ENCODE peak calls at places on chromosomes 4 and X, in four cellular contexts. N, U, M and A are unnamed samples.

GRCh38 chrX:46715521-46715920 is 43.4 kb downstream of the SLC9A7 start:
- DNase-seq in N (no peak), U (no peak), M (no peak), A (no peak)

GRCh38 chr4:130738233-130738632 is 1642.3 kb downstream of the C4orf33 start:
- DNase-seq in N (no peak), U (no peak), M (no peak), A (no peak)

GRCh38 chrX:45187731-45188130 is 12.9 kb downstream of the DIPK2B start:
- DNase-seq in N (no peak), U (no peak), M (no peak), A (no peak)

GRCh38 chrX:111329370-111329769 is 59.1 kb upstream of the CAPN6 start:
- DNase-seq in N (no peak), U (no peak), M (no peak), A (no peak)

GRCh38 chrX:40040686-40041461 is 56.9 kb downstream of the BCOR start:
- DNase-seq in N (no peak), U (no peak), M (no peak), A (no peak)

GRCh38 chrX:53184836-53185235 is 40.2 kb downstream of the KDM5C start:
- DNase-seq in N (peak; percentile 76), U (no peak), M (no peak), A (no peak)

GRCh38 chrX:70134116-70134477 is 850 bp downstream of the IGBP1 start:
- DNase-seq in N (peak; percentile 15), U (no peak), M (no peak), A (peak; percentile 3)

GRCh38 chrX:153507484-153508178 is 9.8 kb upstream of the ATP2B3 start:
- DNase-seq in N (peak; percentile 59), U (peak; percentile 93), M (peak; percentile 74), A (peak; percentile 82)

GRCh38 chr4:183424109-183424751 is 20.2 kb upstream of the CDKN2AIP start:
- DNase-seq in N (no peak), U (no peak), M (no peak), A (no peak)

GRCh38 chr4:90219822-90220221 is 92.6 kb downstream of the CCSER1 start:
- DNase-seq in N (no peak), U (no peak), M (no peak), A (no peak)

GRCh38 chr4:123190176-123190575 is 206.4 kb upstream of the SPRY1 start:
- DNase-seq in N (no peak), U (no peak), M (no peak), A (no peak)

GRCh38 chrX:63101879-63102620 is 249.1 kb downstream of the SPIN4 start:
- DNase-seq in N (no peak), U (no peak), M (no peak), A (no peak)

GRCh38 chr4:38730830-38731646 is 51.8 kb downstream of the TLR10 start:
- DNase-seq in N (peak; percentile 96), U (peak; percentile 90), M (peak; percentile 85), A (peak; percentile 94)

GRCh38 chr4:168604496-168605373 is 107.9 kb downstream of the PALLD start:
- DNase-seq in N (peak; percentile 96), U (no peak), M (peak; percentile 67), A (peak; percentile 13)

GRCh38 chr4:2063557-2064275 is 4.6 kb downstream of the NAT8L start:
- DNase-seq in N (no peak), U (no peak), M (no peak), A (no peak)

GRCh38 chr4:98517444-98518021 is 140.9 kb downstream of the TSPAN5 start:
- DNase-seq in N (peak; percentile 83), U (no peak), M (no peak), A (no peak)

GRCh38 chr4:26503844-26504243 is 13.6 kb upstream of the CCKAR start:
- DNase-seq in N (no peak), U (no peak), M (no peak), A (no peak)

GRCh38 chr4:47612116-47613023 is 127.3 kb downstream of the ATP10D start:
- DNase-seq in N (peak; percentile 70), U (no peak), M (no peak), A (no peak)

GRCh38 chr4:16598241-16599224 is 299.9 kb downstream of the LDB2 start:
- DNase-seq in N (peak; percentile 84), U (no peak), M (no peak), A (no peak)

GRCh38 chr4:165700855-165701254 is 172.2 kb upstream of the TLL1 start:
- DNase-seq in N (no peak), U (peak; percentile 25), M (no peak), A (peak; percentile 11)

GRCh38 chr4:7499661-7500060 is 64.9 kb upstream of the PSAPL1 start:
- DNase-seq in N (no peak), U (no peak), M (no peak), A (no peak)

GRCh38 chrX:53281321-53281822 is at the start of gene IQSEC2:
- DNase-seq in N (peak; percentile 82), U (peak; percentile 34), M (peak; percentile 87), A (peak; percentile 16)

GRCh38 chr4:71389149-71389840 is 50.5 kb downstream of the SLC4A4 start:
- DNase-seq in N (peak; percentile 53), U (no peak), M (peak; percentile 4), A (no peak)

GRCh38 chrX:40169193-40170086 is 71.7 kb upstream of the BCOR start:
- DNase-seq in N (peak; percentile 73), U (peak; percentile 80), M (no peak), A (peak; percentile 69)

GRCh38 chrX:148537556-148538182 is 37.3 kb downstream of the AFF2 start:
- DNase-seq in N (no peak), U (no peak), M (no peak), A (no peak)

GRCh38 chr4:11178433-11178832 is 250.3 kb downstream of the HS3ST1 start:
- DNase-seq in N (no peak), U (no peak), M (no peak), A (no peak)

GRCh38 chr4:87003266-87003665 is 68.5 kb downstream of the AFF1 start:
- DNase-seq in N (no peak), U (no peak), M (no peak), A (no peak)

GRCh38 chr4:138890921-138891570 is 124.5 kb upstream of the NOCT start:
- DNase-seq in N (no peak), U (no peak), M (no peak), A (no peak)

GRCh38 chrX:45900751-45901150 is 644.5 kb downstream of the ZNF674 start:
- DNase-seq in N (peak; percentile 39), U (no peak), M (no peak), A (no peak)

GRCh38 chr4:107255596-107255995 is 219.5 kb upstream of the DKK2 start:
- DNase-seq in N (peak; percentile 61), U (no peak), M (no peak), A (no peak)

GRCh38 chr4:139934336-139934735 is 219.6 kb downstream of the MAML3 start:
- DNase-seq in N (peak; percentile 36), U (peak; percentile 65), M (no peak), A (no peak)

DNA sequence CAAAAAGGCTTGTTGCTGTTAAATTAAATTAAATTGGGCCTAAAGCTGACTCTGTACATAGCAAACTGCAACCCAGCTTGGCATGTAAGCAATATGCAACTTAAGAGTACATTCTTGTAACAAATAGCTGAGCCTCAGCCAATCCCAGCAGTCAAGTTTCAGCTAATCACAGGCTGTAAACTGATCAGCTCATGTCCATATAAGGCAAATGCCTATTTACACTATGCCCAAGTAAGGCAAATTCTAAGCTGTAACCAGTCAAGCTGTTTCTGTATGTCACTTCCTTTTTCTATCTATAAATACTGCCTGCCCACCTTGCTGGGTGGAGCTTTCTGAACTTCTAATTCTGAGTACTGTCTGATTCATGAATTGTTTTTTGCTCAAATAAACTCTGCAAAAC is 429.1 kb upstream of the FTHL17 start:
- DNase-seq in N (peak; percentile 78), U (peak; percentile 6), M (no peak), A (no peak)
- TF ChIP-seq CTCF in N (no peak), U (no peak), M (no peak), A (no peak)

DNA sequence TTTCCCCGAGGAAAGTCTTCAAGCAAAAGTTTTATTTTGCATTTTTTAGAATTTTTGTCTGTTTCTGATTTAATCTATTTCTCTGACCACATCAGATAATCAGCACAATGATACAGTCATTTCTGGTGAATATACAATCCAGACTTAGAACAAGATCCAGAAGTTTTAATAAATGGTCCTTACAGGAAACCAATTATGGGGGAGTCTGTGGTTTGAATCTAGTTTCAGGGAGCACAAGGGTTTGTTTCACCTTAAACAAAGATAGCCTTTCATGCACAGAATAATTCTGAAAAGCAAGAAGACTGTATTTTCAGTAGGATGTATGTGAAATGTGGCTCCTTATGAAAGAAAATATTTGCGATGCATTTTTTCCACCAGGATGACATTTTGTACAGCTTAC is 158.5 kb upstream of the ARSJ start:
- DNase-seq in N (no peak), U (no peak), M (no peak), A (no peak)
- TF ChIP-seq CTCF in N (no peak), U (no peak), M (no peak), A (no peak)

GRCh38 chrX:124592745-124593144 is 246.4 kb downstream of the SH2D1A start:
- DNase-seq in N (no peak), U (no peak), M (no peak), A (no peak)
- TF ChIP-seq CTCF in N (no peak), U (no peak), M (no peak), A (no peak)

GRCh38 chr4:129148892-129149291 is 52.9 kb downstream of the C4orf33 start:
- DNase-seq in N (no peak), U (no peak), M (no peak), A (no peak)

GRCh38 chr4:129144755-129145206 is 48.8 kb downstream of the C4orf33 start:
- DNase-seq in N (no peak), U (no peak), M (no peak), A (peak; percentile 28)

GRCh38 chr4:129145222-129145730 is 49.3 kb downstream of the C4orf33 start:
- DNase-seq in N (no peak), U (no peak), M (no peak), A (no peak)

GRCh38 chr4:129143359-129143758 is 47.4 kb downstream of the C4orf33 start:
- DNase-seq in N (no peak), U (no peak), M (no peak), A (no peak)

GRCh38 chr4:129146639-129147038 is 50.7 kb downstream of the C4orf33 start:
- DNase-seq in N (no peak), U (no peak), M (no peak), A (no peak)
- TF ChIP-seq CTCF in N (no peak), U (no peak), M (no peak), A (no peak)

GRCh38 chrX:18119856-18120255 is 100.8 kb downstream of the BEND2 start:
- DNase-seq in N (no peak), U (no peak), M (no peak), A (no peak)
- TF ChIP-seq CTCF in N (no peak), U (no peak), M (no peak), A (no peak)

GRCh38 chrX:8319359-8319758 is 145.3 kb upstream of the VCX3B start:
- DNase-seq in N (no peak), U (no peak), M (no peak), A (no peak)

GRCh38 chrX:8323356-8323755 is 141.3 kb upstream of the VCX3B start:
- DNase-seq in N (no peak), U (no peak), M (no peak), A (no peak)
- TF ChIP-seq CTCF in N (no peak), U (peak; percentile 54), M (no peak), A (no peak)

GRCh38 chr4:95362906-95363578 is 185.7 kb downstream of the UNC5C start:
- DNase-seq in N (peak; percentile 43), U (peak; percentile 65), M (no peak), A (peak; percentile 19)
- TF ChIP-seq CTCF in N (peak; percentile 17), U (peak; percentile 38), M (no peak), A (peak; percentile 43)

GRCh38 chr4:102715057-102715456 is 45.7 kb downstream of the MANBA start:
- DNase-seq in N (no peak), U (no peak), M (no peak), A (no peak)
- TF ChIP-seq CTCF in N (no peak), U (no peak), M (peak; percentile 9), A (no peak)